ENCODE peak calls at places on chromosomes 12 and 14, in four cellular contexts. G is HepG2, E is GM12878, I is K562. R is an unnamed sample.

GRCh38 chr12:97716356-97716755 is 253.8 kb downstream of the RMST start:
- DNase-seq in G (peak), I (no peak), E (no peak), R (peak)

GRCh38 chr14:68145036-68145435 is 325.5 kb downstream of the RAD51B start:
- DNase-seq in I (no peak), E (no peak), G (no peak), R (no peak)

GRCh38 chr12:31234955-31235867 is 90.7 kb downstream of the SINHCAF start:
- DNase-seq in I (peak), G (peak), E (no peak), R (peak)

GRCh38 chr14:72679591-72680151 is 214.2 kb downstream of the DPF3 start:
- DNase-seq in G (no peak), E (no peak), I (no peak), R (no peak)

GRCh38 chr12:56358836-56359532 is 923 bp downstream of the STAT2 start:
- DNase-seq in G (no peak), E (no peak), I (no peak), R (no peak)

GRCh38 chr12:51362747-51363342 is 16.4 kb upstream of the CELA1 start:
- DNase-seq in E (no peak), I (peak), G (no peak), R (no peak)

GRCh38 chr12:89844539-89844938 is 135.9 kb upstream of the ATP2B1 start:
- DNase-seq in I (no peak), E (no peak), G (no peak), R (no peak)

GRCh38 chr12:1911598-1912575 is 6.6 kb downstream of the CACNA2D4 start:
- DNase-seq in E (no peak), I (peak), G (no peak), R (no peak)

GRCh38 chr14:64971452-64971889 is 665 bp downstream of the RAB15 start:
- DNase-seq in I (no peak), G (no peak), E (no peak), R (no peak)

GRCh38 chr14:103140316-103141109 is 17.3 kb downstream of the TNFAIP2 start:
- DNase-seq in E (peak), I (no peak), G (peak), R (no peak)

GRCh38 chr12:109703684-109704083 is 9.9 kb upstream of the FAM222A start:
- DNase-seq in G (no peak), I (no peak), E (no peak), R (no peak)

GRCh38 chr12:26906704-26907103 is 31.1 kb downstream of the INTS13 start:
- DNase-seq in G (no peak), E (no peak), I (no peak), R (no peak)

GRCh38 chr12:98955284-98955683 is 310.2 kb downstream of the APAF1 start:
- DNase-seq in I (peak), G (peak), E (no peak), R (peak)

GRCh38 chr12:60872219-60872618 is 1276.4 kb downstream of the SLC16A7 start:
- DNase-seq in I (no peak), E (no peak), G (no peak), R (no peak)

GRCh38 chr14:74516451-74517155 is 23.0 kb downstream of the ISCA2 start:
- DNase-seq in I (peak), G (peak), E (no peak), R (peak)

GRCh38 chr12:132556801-132557200 is 53.6 kb downstream of the LRCOL1 start:
- DNase-seq in I (no peak), E (no peak), G (no peak), R (no peak)

GRCh38 chr14:32472512-32473472 is 143.7 kb downstream of the AKAP6 start:
- DNase-seq in I (no peak), G (peak), E (no peak), R (no peak)

GRCh38 chr12:52618866-52619265 is 507 bp upstream of the KRT73 start:
- DNase-seq in I (no peak), G (no peak), E (no peak), R (no peak)

GRCh38 chr14:75123991-75124390 is 2.9 kb downstream of the NEK9 start:
- DNase-seq in I (peak), G (no peak), E (no peak), R (no peak)

GRCh38 chr12:78711954-78712353 is 152.6 kb upstream of the SYT1 start:
- DNase-seq in E (no peak), G (no peak), I (no peak), R (no peak)

GRCh38 chr14:63504628-63505027 is 38.5 kb downstream of the PPP2R5E start:
- DNase-seq in E (no peak), I (no peak), G (no peak), R (no peak)

GRCh38 chr12:109877504-109878246 is 2.7 kb downstream of the GLTP start:
- DNase-seq in G (no peak), I (no peak), E (no peak), R (no peak)

GRCh38 chr12:96424601-96425000 is 24.4 kb upstream of the CDK17 start:
- DNase-seq in E (no peak), I (no peak), G (no peak), R (no peak)

GRCh38 chr12:6540181-6540877 is 6.0 kb downstream of the GAPDH start:
- DNase-seq in E (no peak), G (no peak), I (peak), R (peak)

GRCh38 chr14:29085546-29085945 is 319.0 kb downstream of the FOXG1 start:
- DNase-seq in G (peak), E (no peak), I (no peak), R (no peak)

GRCh38 chr14:51533160-51533559 is 118.5 kb upstream of the FRMD6 start:
- DNase-seq in G (no peak), I (no peak), E (no peak), R (no peak)

GRCh38 chr12:106976668-106977067 is 10.3 kb downstream of the MTERF2 start:
- DNase-seq in G (no peak), I (no peak), E (no peak), R (no peak)

GRCh38 chr12:93163260-93164036 is 214.3 kb upstream of the NUDT4 start:
- DNase-seq in G (no peak), E (no peak), I (no peak), R (no peak)

GRCh38 chr12:128059621-128060370 is 207.2 kb upstream of the TMEM132C start:
- DNase-seq in E (no peak), I (no peak), G (no peak), R (no peak)

GRCh38 chr12:128052777-128053176 is 214.2 kb upstream of the TMEM132C start:
- DNase-seq in G (no peak), I (no peak), E (no peak), R (no peak)

GRCh38 chr12:128056299-128056885 is 210.6 kb upstream of the TMEM132C start:
- DNase-seq in G (no peak), I (no peak), E (no peak), R (no peak)

GRCh38 chr12:128055567-128055966 is 211.4 kb upstream of the TMEM132C start:
- DNase-seq in G (no peak), E (no peak), I (no peak), R (no peak)

GRCh38 chr12:128057586-128057985 is 209.4 kb upstream of the TMEM132C start:
- DNase-seq in E (no peak), I (no peak), G (no peak), R (no peak)
- TF ChIP-seq CBFB in E (no peak), I (no peak), G (no peak), R (no peak)

GRCh38 chr12:94535614-94535932 is 75.9 kb upstream of the CEP83 start:
- DNase-seq in E (no peak), G (peak), I (no peak), R (no peak)
- TF ChIP-seq CBFB in E (no peak), G (no peak), I (no peak), R (no peak)

DNA sequence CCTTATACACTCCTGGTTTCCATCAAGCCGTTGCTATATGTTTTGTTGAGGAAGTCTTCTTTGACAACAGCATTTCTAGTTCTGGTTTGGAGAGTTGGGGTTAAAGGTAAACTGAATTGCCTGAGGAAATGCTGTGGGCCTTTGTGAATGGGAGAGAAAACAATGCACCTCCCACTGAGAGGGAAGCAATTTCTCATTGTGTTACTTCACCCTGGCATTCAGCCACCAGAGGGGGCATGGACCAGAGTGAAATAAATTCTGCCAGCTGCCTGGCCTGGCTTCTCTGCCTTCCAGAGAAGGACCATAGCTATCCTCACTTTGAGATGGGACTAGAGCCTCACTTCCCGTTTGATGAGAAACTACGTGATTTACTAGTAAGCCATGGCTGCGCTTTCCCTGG is 475.3 kb downstream of the EGLN3 start:
- DNase-seq in I (no peak), E (no peak), G (peak), R (peak)
- TF ChIP-seq CBFB in I (no peak), E (no peak), G (no peak), R (no peak)

DNA sequence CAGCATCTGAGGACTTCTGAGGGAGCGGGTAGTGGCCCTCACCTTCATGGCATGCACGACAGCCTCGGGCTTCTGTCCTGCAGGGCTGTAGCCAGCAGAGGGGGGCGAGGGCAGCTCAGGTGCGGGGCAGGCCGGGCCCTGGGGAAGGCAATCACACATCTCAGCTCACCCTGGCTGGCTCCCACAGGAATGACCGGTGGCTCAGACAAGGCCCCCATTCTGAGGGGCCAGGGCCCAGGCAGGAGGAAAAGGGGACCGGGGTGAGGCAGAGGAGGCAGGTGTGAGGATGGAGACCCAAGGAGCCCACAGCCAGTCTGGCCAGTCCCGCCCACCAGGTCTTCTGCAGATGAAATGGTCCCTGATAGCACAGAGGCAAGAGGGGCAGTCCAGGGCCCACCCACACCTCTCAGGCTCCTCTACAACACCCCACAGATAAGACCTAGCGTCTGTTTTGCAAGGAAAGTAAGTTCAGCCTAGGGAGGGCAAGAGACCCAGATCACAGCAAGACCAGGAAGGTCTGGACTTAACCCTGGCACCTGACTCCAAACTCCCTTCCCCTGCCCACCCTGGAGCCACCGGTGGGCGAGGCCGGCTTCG is 35.9 kb downstream of the CCNK start:
- DNase-seq in I (no peak), G (no peak), E (no peak), R (peak)
- TF ChIP-seq CBFB in I (no peak), G (no peak), E (no peak), R (no peak)

GRCh38 chr14:36751116-36751515 is 89.5 kb downstream of the PAX9 start:
- DNase-seq in I (no peak), E (no peak), G (no peak), R (no peak)
- TF ChIP-seq CBFB in I (no peak), E (no peak), G (no peak), R (no peak)

DNA sequence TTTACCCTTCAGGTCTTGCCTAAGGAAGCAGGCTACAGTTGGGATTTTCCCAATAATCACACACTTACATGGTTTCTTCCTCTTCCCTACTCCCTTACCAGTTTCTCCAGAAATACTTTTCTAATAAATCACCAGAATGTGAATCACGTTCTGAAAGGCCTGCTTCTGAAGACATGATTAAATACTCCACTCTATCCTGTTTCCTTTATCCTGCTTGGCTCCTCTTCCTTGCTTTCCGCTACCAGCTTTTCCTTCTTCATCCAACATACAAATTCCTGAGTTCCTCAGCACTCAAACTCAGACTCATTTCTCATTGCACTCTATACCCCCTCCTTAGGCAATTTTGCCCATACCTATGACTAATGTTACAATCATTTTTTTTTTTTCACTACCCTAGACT is 118.3 kb downstream of the MGAT4C start:
- DNase-seq in E (no peak), I (no peak), G (no peak), R (no peak)
- TF ChIP-seq CBFB in E (no peak), I (no peak), G (no peak), R (no peak)

GRCh38 chr14:85280074-85280473 is 249.9 kb upstream of the FLRT2 start:
- DNase-seq in G (no peak), I (no peak), E (no peak), R (no peak)
- TF ChIP-seq CBFB in G (no peak), I (no peak), E (no peak), R (no peak)

GRCh38 chr14:50014809-50015208 is 101.6 kb downstream of the VCPKMT start:
- DNase-seq in I (no peak), G (no peak), E (no peak), R (no peak)

GRCh38 chr14:50013198-50013918 is 103.0 kb downstream of the VCPKMT start:
- DNase-seq in G (peak), I (no peak), E (no peak), R (no peak)

GRCh38 chr14:50015708-50016107 is 100.7 kb downstream of the VCPKMT start:
- DNase-seq in G (no peak), I (no peak), E (no peak), R (no peak)

GRCh38 chr14:50012644-50013043 is 103.7 kb downstream of the VCPKMT start:
- DNase-seq in I (no peak), E (no peak), G (no peak), R (no peak)

GRCh38 chr14:50013934-50014333 is 102.4 kb downstream of the VCPKMT start:
- DNase-seq in E (no peak), G (no peak), I (no peak), R (no peak)
- TF ChIP-seq CBFB in E (no peak), G (no peak), I (no peak), R (no peak)

DNA sequence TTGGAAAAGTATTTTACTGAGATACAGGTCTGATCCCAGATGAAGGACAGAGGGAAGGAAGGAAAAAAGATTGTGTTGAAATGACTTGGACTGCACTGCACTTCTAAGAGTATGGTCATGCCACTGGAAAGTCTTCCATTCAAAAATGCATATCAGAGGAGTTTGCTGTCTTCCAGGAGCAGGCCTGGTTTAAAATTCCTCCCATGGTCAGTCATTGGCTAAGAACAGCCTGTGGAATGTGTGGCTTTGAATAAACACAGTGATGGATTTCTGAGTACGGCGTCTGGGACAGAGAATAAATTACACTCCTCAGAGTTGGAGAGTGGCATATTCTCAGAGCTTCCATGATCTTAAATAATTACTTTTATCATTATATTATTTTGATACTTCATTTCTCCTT is 245.8 kb upstream of the PDZRN4 start:
- DNase-seq in I (no peak), G (no peak), E (no peak), R (no peak)
- TF ChIP-seq CBFB in I (no peak), G (no peak), E (no peak), R (no peak)

DNA sequence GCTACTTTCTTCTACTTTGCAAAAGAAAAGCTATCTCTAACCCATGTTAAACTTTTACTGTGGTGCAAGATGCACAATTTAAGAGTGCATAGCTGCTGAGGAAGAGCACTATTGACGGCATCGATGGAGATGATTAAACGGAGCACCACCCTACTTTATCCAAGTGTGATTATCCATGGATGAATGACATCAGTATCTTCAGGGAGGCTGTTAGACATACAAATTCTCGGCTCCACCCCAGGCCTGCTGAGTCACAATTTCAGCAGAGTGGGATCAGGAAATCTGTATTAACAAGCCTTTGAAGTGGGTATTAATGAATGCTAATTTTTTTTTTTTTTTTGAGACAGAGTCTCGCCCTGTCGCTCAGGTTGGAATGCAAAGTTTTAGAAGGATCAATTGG is 16.2 kb downstream of the SLC2A14 start:
- DNase-seq in I (no peak), G (no peak), E (no peak), R (no peak)
- TF ChIP-seq CBFB in I (no peak), G (no peak), E (no peak), R (no peak)